ENCODE peak calls at places on chromosomes 2 and 18, in six cellular contexts. One of them, this sample, is unnamed.

GRCh38 chr18:32910694-32911296 is 138.0 kb upstream of the KLHL14 start:
- DNase-seq in keratinocyte: no peak
- DNase-seq in cardiac muscle cell: no peak
- DNase-seq in psoas muscle: no peak
- DNase-seq in AG10803: no peak
- DNase-seq in prostate gland: no peak
- DNase-seq in this sample: no peak

GRCh38 chr18:13241083-13241892 is 22.7 kb downstream of the LDLRAD4 start:
- DNase-seq in cardiac muscle cell: no peak
- DNase-seq in psoas muscle: no peak
- DNase-seq in prostate gland: no peak
- DNase-seq in AG10803: no peak
- DNase-seq in keratinocyte: no peak
- DNase-seq in this sample: no peak

GRCh38 chr2:190744041-190744440 is 95.2 kb downstream of the NAB1 start:
- DNase-seq in cardiac muscle cell: no peak
- DNase-seq in prostate gland: no peak
- DNase-seq in AG10803: no peak
- DNase-seq in keratinocyte: no peak
- DNase-seq in psoas muscle: no peak
- DNase-seq in this sample: no peak

GRCh38 chr2:60513191-60513590 is 40.3 kb downstream of the BCL11A start:
- DNase-seq in prostate gland: no peak
- DNase-seq in cardiac muscle cell: no peak
- DNase-seq in AG10803: no peak
- DNase-seq in keratinocyte: no peak
- DNase-seq in psoas muscle: no peak
- DNase-seq in this sample: no peak

GRCh38 chr2:219709261-219709867 is 81.9 kb downstream of the SLC4A3 start:
- DNase-seq in keratinocyte: no peak
- DNase-seq in prostate gland: no peak
- DNase-seq in AG10803: no peak
- DNase-seq in cardiac muscle cell: no peak
- DNase-seq in psoas muscle: no peak
- DNase-seq in this sample: no peak

GRCh38 chr2:36358317-36358659 is 2.7 kb downstream of the CRIM1 start:
- DNase-seq in keratinocyte: no peak
- DNase-seq in AG10803: peak; percentile 89
- DNase-seq in prostate gland: no peak
- DNase-seq in cardiac muscle cell: peak; percentile 64
- DNase-seq in psoas muscle: no peak
- DNase-seq in this sample: no peak

GRCh38 chr2:119225084-119225864 is 1.6 kb downstream of the STEAP3 start:
- DNase-seq in prostate gland: no peak
- DNase-seq in psoas muscle: no peak
- DNase-seq in AG10803: no peak
- DNase-seq in keratinocyte: no peak
- DNase-seq in cardiac muscle cell: no peak
- DNase-seq in this sample: no peak

GRCh38 chr2:3754280-3754679 is 50.9 kb downstream of the DCDC2C start:
- DNase-seq in psoas muscle: no peak
- DNase-seq in cardiac muscle cell: no peak
- DNase-seq in prostate gland: no peak
- DNase-seq in AG10803: no peak
- DNase-seq in keratinocyte: no peak
- DNase-seq in this sample: no peak

GRCh38 chr18:21505231-21505630 is 95.3 kb downstream of the ESCO1 start:
- DNase-seq in psoas muscle: no peak
- DNase-seq in AG10803: no peak
- DNase-seq in cardiac muscle cell: no peak
- DNase-seq in keratinocyte: no peak
- DNase-seq in prostate gland: no peak
- DNase-seq in this sample: no peak

GRCh38 chr2:8494589-8494988 is 187.3 kb upstream of the ID2 start:
- DNase-seq in AG10803: no peak
- DNase-seq in cardiac muscle cell: no peak
- DNase-seq in psoas muscle: no peak
- DNase-seq in keratinocyte: no peak
- DNase-seq in prostate gland: no peak
- DNase-seq in this sample: no peak

GRCh38 chr2:104028066-104028465 is 825.8 kb upstream of the POU3F3 start:
- DNase-seq in keratinocyte: no peak
- DNase-seq in cardiac muscle cell: no peak
- DNase-seq in AG10803: no peak
- DNase-seq in prostate gland: no peak
- DNase-seq in psoas muscle: no peak
- DNase-seq in this sample: no peak

GRCh38 chr18:24369420-24369819 is 28.2 kb downstream of the OSBPL1A start:
- DNase-seq in prostate gland: no peak
- DNase-seq in keratinocyte: no peak
- DNase-seq in cardiac muscle cell: no peak
- DNase-seq in AG10803: peak; percentile 83
- DNase-seq in psoas muscle: no peak
- DNase-seq in this sample: no peak

GRCh38 chr18:48781041-48781989 is 169.4 kb downstream of the SMAD7 start:
- DNase-seq in cardiac muscle cell: peak; percentile 96
- DNase-seq in prostate gland: peak; percentile 18
- DNase-seq in keratinocyte: no peak
- DNase-seq in psoas muscle: peak; percentile 83
- DNase-seq in AG10803: peak; percentile 46
- DNase-seq in this sample: no peak

GRCh38 chr2:64203131-64204005 is 59.1 kb upstream of the PELI1 start:
- DNase-seq in prostate gland: no peak
- DNase-seq in cardiac muscle cell: no peak
- DNase-seq in AG10803: peak; percentile 58
- DNase-seq in psoas muscle: no peak
- DNase-seq in keratinocyte: no peak
- DNase-seq in this sample: no peak

GRCh38 chr2:106839849-106840595 is 45.9 kb downstream of the ST6GAL2 start:
- DNase-seq in prostate gland: peak; percentile 25
- DNase-seq in AG10803: no peak
- DNase-seq in keratinocyte: no peak
- DNase-seq in psoas muscle: no peak
- DNase-seq in cardiac muscle cell: no peak
- DNase-seq in this sample: no peak

GRCh38 chr2:175844169-175844568 is 157.9 kb downstream of the LNPK start:
- DNase-seq in psoas muscle: no peak
- DNase-seq in keratinocyte: peak; percentile 28
- DNase-seq in AG10803: peak; percentile 64
- DNase-seq in cardiac muscle cell: peak; percentile 7
- DNase-seq in prostate gland: no peak
- DNase-seq in this sample: peak; percentile 81

GRCh38 chr2:237156131-237156856 is 70.6 kb downstream of the COPS8 start:
- DNase-seq in psoas muscle: peak; percentile 90
- DNase-seq in AG10803: peak; percentile 91
- DNase-seq in keratinocyte: no peak
- DNase-seq in prostate gland: no peak
- DNase-seq in cardiac muscle cell: peak; percentile 87
- DNase-seq in this sample: no peak

GRCh38 chr2:138536302-138536701 is 34.7 kb downstream of the SPOPL start:
- DNase-seq in prostate gland: no peak
- DNase-seq in AG10803: peak; percentile 81
- DNase-seq in psoas muscle: no peak
- DNase-seq in keratinocyte: no peak
- DNase-seq in cardiac muscle cell: peak; percentile 31
- DNase-seq in this sample: peak; percentile 39

GRCh38 chr2:178070824-178071223 is 1.8 kb downstream of the PDE11A start:
- DNase-seq in psoas muscle: no peak
- DNase-seq in cardiac muscle cell: peak; percentile 3
- DNase-seq in prostate gland: no peak
- DNase-seq in AG10803: peak; percentile 22
- DNase-seq in keratinocyte: no peak
- DNase-seq in this sample: no peak

GRCh38 chr2:37125404-37125803 is 31.4 kb downstream of the EIF2AK2 start:
- DNase-seq in keratinocyte: no peak
- DNase-seq in cardiac muscle cell: no peak
- DNase-seq in prostate gland: no peak
- DNase-seq in AG10803: no peak
- DNase-seq in psoas muscle: no peak
- DNase-seq in this sample: no peak

GRCh38 chr2:237432484-237433092 is 18.6 kb upstream of the COL6A3 start:
- DNase-seq in AG10803: peak; percentile 88
- DNase-seq in prostate gland: no peak
- DNase-seq in cardiac muscle cell: peak; percentile 81
- DNase-seq in psoas muscle: no peak
- DNase-seq in keratinocyte: peak; percentile 83
- DNase-seq in this sample: peak; percentile 93

DNA sequence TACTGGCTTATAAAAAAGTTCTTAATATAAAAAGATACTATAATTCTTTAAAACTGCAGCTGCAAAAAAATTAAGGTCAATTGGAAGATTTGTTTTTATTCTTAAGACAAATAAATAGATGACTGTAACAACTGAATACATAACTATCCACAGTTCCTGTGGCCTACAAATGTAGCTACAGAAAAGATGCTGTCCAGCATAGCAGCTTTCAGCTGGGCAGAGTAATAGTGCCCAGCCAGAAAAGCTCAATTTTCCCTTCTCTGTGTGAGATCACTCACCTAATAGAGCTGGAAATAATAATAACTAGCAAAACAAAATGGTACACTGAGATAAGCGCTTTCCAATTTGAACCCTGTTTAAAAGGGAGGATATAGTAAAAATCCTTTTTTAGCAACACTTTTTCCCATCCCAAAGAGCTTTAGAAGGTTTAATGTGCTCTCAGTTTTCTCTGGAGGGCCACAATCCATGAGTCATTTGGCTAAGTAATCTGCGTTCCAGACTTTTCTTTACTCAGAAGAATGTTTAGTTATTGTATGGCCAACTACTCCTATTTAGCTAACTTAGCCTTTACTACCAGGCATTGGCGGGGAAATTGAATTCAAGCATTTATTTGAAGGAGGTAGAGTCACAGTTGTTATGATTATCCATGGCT is 158.1 kb upstream of the SLC39A10 start:
- DNase-seq in AG10803: no peak
- DNase-seq in prostate gland: no peak
- DNase-seq in cardiac muscle cell: peak; percentile 36
- DNase-seq in keratinocyte: no peak
- DNase-seq in psoas muscle: no peak
- DNase-seq in this sample: no peak
- TF ChIP-seq CTCF in AG10803: no peak
- TF ChIP-seq CTCF in prostate gland: no peak
- TF ChIP-seq CTCF in cardiac muscle cell: no peak
- TF ChIP-seq CTCF in keratinocyte: no peak
- TF ChIP-seq CTCF in psoas muscle: no peak
- TF ChIP-seq CTCF in this sample: no peak

GRCh38 chr2:25977768-25978167 is 4.5 kb downstream of the KIF3C start:
- DNase-seq in keratinocyte: peak; percentile 96
- DNase-seq in cardiac muscle cell: no peak
- DNase-seq in psoas muscle: no peak
- DNase-seq in AG10803: peak; percentile 30
- DNase-seq in prostate gland: no peak
- DNase-seq in this sample: peak; percentile 96
- H3K4me3 ChIP-seq in keratinocyte: peak overlapping the region; percentile 0
- H3K4me3 ChIP-seq in cardiac muscle cell: no peak overlapping the region
- H3K4me3 ChIP-seq in psoas muscle: no peak overlapping the region
- H3K4me3 ChIP-seq in AG10803: no peak overlapping the region
- H3K4me3 ChIP-seq in prostate gland: no peak overlapping the region
- H3K4me3 ChIP-seq in this sample: no peak overlapping the region

DNA sequence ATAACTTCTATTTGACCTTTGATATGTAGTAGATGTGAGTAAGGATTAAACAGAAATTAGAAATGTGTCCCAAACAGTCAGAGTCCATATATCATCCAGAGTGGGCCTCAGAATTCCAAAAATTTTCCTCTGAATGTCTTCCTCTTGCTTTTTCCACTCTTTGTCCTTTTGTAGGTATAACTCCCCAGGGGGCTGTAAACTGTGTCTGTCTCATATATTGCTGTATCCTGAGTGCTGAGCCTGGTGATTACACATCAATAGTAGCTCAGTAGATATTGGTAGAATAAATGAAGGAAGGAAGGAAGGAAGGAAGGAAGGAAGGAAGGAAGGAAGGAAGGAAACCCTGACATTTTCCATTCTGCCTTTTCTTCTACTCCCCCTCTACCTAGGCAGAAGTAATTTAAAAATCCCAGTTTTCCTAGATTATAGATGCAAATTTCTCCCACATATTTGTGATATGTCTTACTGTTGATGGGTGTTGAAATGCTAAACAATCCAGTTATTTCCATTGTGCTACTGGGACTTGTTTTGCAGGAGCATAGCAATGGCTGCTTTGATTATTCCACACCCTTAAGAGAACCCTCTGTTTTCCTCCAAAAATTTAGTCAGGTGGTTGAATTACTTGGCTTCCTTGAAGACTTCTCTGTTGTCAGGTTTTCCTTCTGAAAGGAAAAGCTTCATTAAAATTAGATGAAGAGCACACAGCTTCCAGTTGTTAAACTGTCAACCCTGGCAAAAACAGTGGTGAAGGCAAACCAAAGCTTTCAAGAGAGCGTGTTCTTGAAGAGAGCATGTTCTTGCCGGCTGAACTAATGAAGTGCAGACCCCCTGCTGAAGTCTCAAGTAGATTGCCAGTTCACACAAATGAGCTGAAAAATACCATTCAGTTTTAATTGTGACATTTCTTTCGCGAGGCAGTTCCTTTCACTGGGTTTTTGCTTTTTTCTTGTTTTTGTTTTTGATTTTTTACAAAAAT is 147.8 kb downstream of the KCNE4 start:
- DNase-seq in psoas muscle: no peak
- DNase-seq in cardiac muscle cell: no peak
- DNase-seq in AG10803: no peak
- DNase-seq in keratinocyte: no peak
- DNase-seq in prostate gland: no peak
- DNase-seq in this sample: no peak
- TF ChIP-seq CTCF in psoas muscle: no peak
- TF ChIP-seq CTCF in cardiac muscle cell: no peak
- TF ChIP-seq CTCF in AG10803: no peak
- TF ChIP-seq CTCF in keratinocyte: no peak
- TF ChIP-seq CTCF in prostate gland: no peak
- TF ChIP-seq CTCF in this sample: no peak

GRCh38 chr2:9813312-9814128 is 29.8 kb upstream of the TAF1B start:
- DNase-seq in keratinocyte: no peak
- DNase-seq in prostate gland: peak; percentile 69
- DNase-seq in AG10803: peak; percentile 53
- DNase-seq in cardiac muscle cell: peak; percentile 74
- DNase-seq in psoas muscle: peak; percentile 85
- DNase-seq in this sample: peak; percentile 60
- H3K4me3 ChIP-seq in keratinocyte: no peak overlapping the region
- H3K4me3 ChIP-seq in prostate gland: no peak overlapping the region
- H3K4me3 ChIP-seq in AG10803: peak overlapping the region; percentile 39
- H3K4me3 ChIP-seq in cardiac muscle cell: no peak overlapping the region
- H3K4me3 ChIP-seq in psoas muscle: peak overlapping the region; percentile 42
- H3K4me3 ChIP-seq in this sample: no peak overlapping the region

DNA sequence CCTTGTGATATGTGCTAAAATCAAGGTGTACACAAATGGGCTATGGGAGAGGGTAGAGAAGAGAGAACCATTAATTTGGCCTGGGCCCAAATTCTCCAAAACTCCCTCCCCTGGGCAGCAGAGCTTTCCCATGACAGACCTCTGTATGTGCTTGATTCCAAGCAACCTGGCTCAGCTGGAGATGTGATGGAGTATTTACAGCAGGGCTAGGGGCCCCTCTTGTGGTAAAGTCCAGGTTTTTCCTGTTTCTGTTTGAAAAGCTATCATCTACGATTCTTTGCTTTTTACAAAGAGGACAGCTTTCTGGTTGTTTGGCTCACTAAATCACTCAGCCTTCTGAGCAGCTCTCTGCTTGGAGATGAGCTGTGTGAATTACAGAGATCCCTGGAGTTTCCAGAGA is 40.3 kb downstream of the KCNS3 start:
- DNase-seq in AG10803: no peak
- DNase-seq in psoas muscle: no peak
- DNase-seq in cardiac muscle cell: peak; percentile 7
- DNase-seq in keratinocyte: no peak
- DNase-seq in prostate gland: no peak
- DNase-seq in this sample: peak; percentile 14
- TF ChIP-seq CTCF in AG10803: no peak
- TF ChIP-seq CTCF in psoas muscle: no peak
- TF ChIP-seq CTCF in cardiac muscle cell: no peak
- TF ChIP-seq CTCF in keratinocyte: peak; percentile 25
- TF ChIP-seq CTCF in prostate gland: no peak
- TF ChIP-seq CTCF in this sample: no peak

GRCh38 chr18:58337688-58338087 is 291.2 kb downstream of the ALPK2 start:
- DNase-seq in prostate gland: peak; percentile 51
- DNase-seq in psoas muscle: no peak
- DNase-seq in cardiac muscle cell: peak; percentile 36
- DNase-seq in keratinocyte: no peak
- DNase-seq in AG10803: no peak
- DNase-seq in this sample: no peak
- H3K4me3 ChIP-seq in prostate gland: no peak overlapping the region
- H3K4me3 ChIP-seq in psoas muscle: no peak overlapping the region
- H3K4me3 ChIP-seq in cardiac muscle cell: no peak overlapping the region
- H3K4me3 ChIP-seq in keratinocyte: no peak overlapping the region
- H3K4me3 ChIP-seq in AG10803: no peak overlapping the region
- H3K4me3 ChIP-seq in this sample: no peak overlapping the region